ENCODE peak calls at places on chromosomes 3 and 15, in four cellular contexts. L is Peyer's patch; O is HEK293T; H is CD8-positive, alpha-beta memory T cell. Z is an unnamed sample.

GRCh38 chr3:158165730-158166129 is 55.8 kb downstream of the RSRC1 start:
- DNase-seq in H (no peak), O (no peak), L (no peak), Z (no peak)

GRCh38 chr3:45611619-45612018 is 17.1 kb downstream of the LIMD1 start:
- DNase-seq in O (no peak), L (peak), H (no peak), Z (no peak)

GRCh38 chr15:39503526-39503925 is 77.4 kb upstream of the THBS1 start:
- DNase-seq in O (no peak), H (no peak), L (no peak), Z (no peak)

GRCh38 chr3:123753321-123753720 is 130.8 kb downstream of the MYLK start:
- DNase-seq in O (no peak), L (no peak), H (no peak), Z (no peak)

GRCh38 chr3:9976736-9977709 is 9.6 kb downstream of the EMC3 start:
- DNase-seq in H (no peak), L (no peak), O (peak), Z (no peak)

GRCh38 chr15:35141743-35142356 is 56.8 kb upstream of the NANOGP8 start:
- DNase-seq in O (no peak), H (no peak), L (no peak), Z (no peak)

GRCh38 chr15:85854345-85855097 is 59.8 kb upstream of the KLHL25 start:
- DNase-seq in L (no peak), H (peak), O (peak), Z (no peak)

GRCh38 chr15:39426552-39427532 is 154.0 kb upstream of the THBS1 start:
- DNase-seq in O (no peak), L (peak), H (peak), Z (peak)

GRCh38 chr3:35908366-35909232 is 269.3 kb downstream of the ARPP21 start:
- DNase-seq in L (peak), H (no peak), O (peak), Z (peak)

GRCh38 chr15:92571824-92572223 is 83.8 kb downstream of the FAM174B start:
- DNase-seq in L (no peak), H (no peak), O (peak), Z (no peak)

GRCh38 chr3:151895881-151896661 is 22.6 kb downstream of the SUCNR1 start:
- DNase-seq in O (no peak), L (no peak), H (no peak), Z (no peak)

GRCh38 chr3:44522494-44522933 is 32.5 kb upstream of the ZKSCAN7 start:
- DNase-seq in O (no peak), L (no peak), H (no peak), Z (no peak)

GRCh38 chr15:25052191-25052999 is 97.6 kb downstream of the SNRPN start:
- DNase-seq in O (no peak), H (no peak), L (no peak), Z (no peak)

GRCh38 chr15:80710635-80711553 is 15.8 kb downstream of the ABHD17C start:
- DNase-seq in L (no peak), H (no peak), O (no peak), Z (no peak)

GRCh38 chr15:41577863-41578735 is 19.1 kb downstream of the TYRO3 start:
- DNase-seq in H (no peak), L (no peak), O (no peak), Z (no peak)

GRCh38 chr3:194750409-194750808 is 64.7 kb downstream of the FAM43A start:
- DNase-seq in O (no peak), L (no peak), H (no peak), Z (no peak)

GRCh38 chr3:193599393-193599792 is 6.4 kb downstream of the OPA1 start:
- DNase-seq in H (no peak), L (no peak), O (no peak), Z (no peak)

GRCh38 chr3:129503387-129504010 is 24.9 kb upstream of the RHO start:
- DNase-seq in H (no peak), L (no peak), O (no peak), Z (no peak)

GRCh38 chr3:31533169-31533870 is 595 bp downstream of the STT3B start:
- DNase-seq in L (peak), O (peak), H (peak), Z (peak)

GRCh38 chr3:45984331-45985312 is 11.0 kb downstream of the FYCO1 start:
- DNase-seq in O (no peak), H (no peak), L (no peak), Z (no peak)

GRCh38 chr3:101848754-101849713 is at the start of gene NFKBIZ:
- DNase-seq in L (peak), O (peak), H (peak), Z (peak)

Z was measured in ovary.